ENCODE peak calls at places on chromosomes 1 and 21, in five cellular contexts. Z is lower leg skin, L is omental fat pad, F is AG09309, U is K562. Y is an unnamed sample.

GRCh38 chr1:27428316-27429028 is 36.0 kb downstream of the GPR3 start:
- DNase-seq in Z (no peak), L (no peak), F (no peak), U (peak), Y (no peak)

GRCh38 chr21:46667735-46668380 is 32.4 kb downstream of the PRMT2 start:
- DNase-seq in Z (no peak), L (no peak), F (no peak), U (no peak), Y (no peak)

GRCh38 chr21:16476056-16476850 is 746.5 kb downstream of the USP25 start:
- DNase-seq in Z (no peak), L (no peak), F (no peak), U (no peak), Y (no peak)

GRCh38 chr1:208036177-208036808 is 125.4 kb upstream of the CD34 start:
- DNase-seq in Z (no peak), L (no peak), F (no peak), U (peak), Y (no peak)

GRCh38 chr1:8348777-8349472 is 31.0 kb downstream of the SLC45A1 start:
- DNase-seq in Z (peak), L (peak), F (no peak), U (peak), Y (peak)

GRCh38 chr1:21944261-21945074 is 7.4 kb upstream of the HSPG2 start:
- DNase-seq in Z (no peak), L (no peak), F (no peak), U (no peak), Y (no peak)

GRCh38 chr1:147771216-147772125 is 11.1 kb upstream of the GJA5 start:
- DNase-seq in Z (no peak), L (no peak), F (no peak), U (no peak), Y (no peak)

GRCh38 chr21:20997308-20997632 is 939 bp upstream of the NCAM2 start:
- DNase-seq in Z (no peak), L (no peak), F (no peak), U (no peak), Y (no peak)

GRCh38 chr1:84164567-84165021 is 20.5 kb downstream of the PRKACB start:
- DNase-seq in Z (no peak), L (no peak), F (no peak), U (no peak), Y (no peak)

GRCh38 chr1:98051065-98051675 is 130.3 kb upstream of the DPYD start:
- DNase-seq in Z (peak), L (peak), F (no peak), U (peak), Y (peak)

GRCh38 chr1:41622402-41622801 is 137.9 kb upstream of the EDN2 start:
- DNase-seq in Z (no peak), L (no peak), F (peak), U (no peak), Y (no peak)

GRCh38 chr1:211833174-211833820 is 2.7 kb upstream of the LPGAT1 start:
- DNase-seq in Z (no peak), L (no peak), F (no peak), U (no peak), Y (no peak)

GRCh38 chr21:41482321-41482720 is 25.6 kb downstream of the TMPRSS2 start:
- DNase-seq in Z (no peak), L (no peak), F (no peak), U (no peak), Y (no peak)

GRCh38 chr1:190633488-190633887 is 155.8 kb upstream of the BRINP3 start:
- DNase-seq in Z (no peak), L (no peak), F (no peak), U (no peak), Y (no peak)

GRCh38 chr1:8448906-8449661 is 131.2 kb downstream of the SLC45A1 start:
- DNase-seq in Z (no peak), L (no peak), F (no peak), U (no peak), Y (no peak)

GRCh38 chr1:38598118-38598517 is 261.5 kb downstream of the RRAGC start:
- DNase-seq in Z (no peak), L (no peak), F (no peak), U (no peak), Y (no peak)

GRCh38 chr1:60251426-60251825 is 177.9 kb upstream of the C1orf87 start:
- DNase-seq in Z (no peak), L (no peak), F (no peak), U (no peak), Y (no peak)

GRCh38 chr1:10908266-10908665 is 104.2 kb upstream of the TARDBP start:
- DNase-seq in Z (no peak), L (no peak), F (no peak), U (no peak), Y (no peak)

GRCh38 chr21:45088729-45089128 is 14.3 kb downstream of the ADARB1 start:
- DNase-seq in Z (no peak), L (no peak), F (no peak), U (no peak), Y (no peak)

GRCh38 chr1:229068266-229069043 is 202.5 kb upstream of the RAB4A start:
- DNase-seq in Z (no peak), L (no peak), F (no peak), U (no peak), Y (peak)

GRCh38 chr1:228087771-228088251 is 5.3 kb downstream of the ARF1 start:
- DNase-seq in Z (no peak), L (no peak), F (peak), U (no peak), Y (peak)

GRCh38 chr1:230103341-230104173 is 36.5 kb downstream of the GALNT2 start:
- DNase-seq in Z (no peak), L (no peak), F (no peak), U (no peak), Y (no peak)

GRCh38 chr1:235558783-235559182 is 54.5 kb upstream of the B3GALNT2 start:
- DNase-seq in Z (no peak), L (no peak), F (no peak), U (no peak), Y (no peak)

GRCh38 chr1:17348593-17349234 is 23.3 kb upstream of the PADI6 start:
- DNase-seq in Z (peak), L (no peak), F (no peak), U (no peak), Y (no peak)

GRCh38 chr21:33078907-33079582 is 9.1 kb downstream of the OLIG1 start:
- DNase-seq in Z (peak), L (no peak), F (no peak), U (peak), Y (peak)

GRCh38 chr1:2980849-2981248 is 40.4 kb upstream of the ACTRT2 start:
- DNase-seq in Z (peak), L (no peak), F (no peak), U (no peak), Y (peak)

GRCh38 chr1:154304664-154305337 is 16.1 kb upstream of the AQP10 start:
- DNase-seq in Z (no peak), L (no peak), F (no peak), U (no peak), Y (no peak)

GRCh38 chr1:65719391-65719790 is 73.3 kb upstream of the PDE4B start:
- DNase-seq in Z (no peak), L (no peak), F (no peak), U (no peak), Y (no peak)

GRCh38 chr1:65722461-65722860 is 70.2 kb upstream of the PDE4B start:
- DNase-seq in Z (no peak), L (no peak), F (no peak), U (no peak), Y (no peak)

GRCh38 chr1:65717815-65718454 is 74.8 kb upstream of the PDE4B start:
- DNase-seq in Z (no peak), L (no peak), F (peak), U (no peak), Y (no peak)
- TF ChIP-seq CTCF in Z (no peak), L (no peak), F (peak), U (peak), Y (no peak)

GRCh38 chr1:203777596-203777995 is 12.6 kb downstream of the LAX1 start:
- DNase-seq in Z (no peak), L (no peak), F (no peak), U (no peak), Y (no peak)

GRCh38 chr1:203772836-203773235 is 7.9 kb downstream of the LAX1 start:
- DNase-seq in Z (no peak), L (no peak), F (no peak), U (no peak), Y (no peak)

GRCh38 chr1:203778789-203779188 is 13.8 kb downstream of the LAX1 start:
- DNase-seq in Z (no peak), L (no peak), F (no peak), U (no peak), Y (no peak)

GRCh38 chr1:203771901-203772301 is 6.9 kb downstream of the LAX1 start:
- DNase-seq in Z (no peak), L (no peak), F (no peak), U (no peak), Y (no peak)

DNA sequence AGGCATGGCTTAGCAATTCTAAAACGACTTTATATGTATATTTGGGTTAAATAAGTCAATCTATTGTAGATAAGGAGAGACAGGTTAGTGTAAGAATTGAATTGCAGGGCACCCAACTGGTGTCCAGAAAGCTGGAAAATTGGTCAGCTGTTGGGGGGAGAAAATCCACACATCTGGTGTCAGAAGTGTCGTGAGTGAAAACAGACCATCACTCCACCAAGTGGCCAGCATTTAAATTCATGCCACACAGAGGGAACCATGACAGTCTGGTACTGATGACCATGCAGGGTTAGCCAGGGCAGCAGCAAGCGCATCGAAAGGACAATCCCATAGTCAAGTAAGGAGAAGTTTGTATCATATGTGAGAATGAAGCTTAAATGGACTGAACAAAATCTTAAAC is 11.7 kb downstream of the LAX1 start:
- DNase-seq in Z (no peak), L (no peak), F (no peak), U (no peak), Y (no peak)
- TF ChIP-seq CTCF in Z (no peak), L (no peak), F (no peak), U (peak), Y (no peak)

DNA sequence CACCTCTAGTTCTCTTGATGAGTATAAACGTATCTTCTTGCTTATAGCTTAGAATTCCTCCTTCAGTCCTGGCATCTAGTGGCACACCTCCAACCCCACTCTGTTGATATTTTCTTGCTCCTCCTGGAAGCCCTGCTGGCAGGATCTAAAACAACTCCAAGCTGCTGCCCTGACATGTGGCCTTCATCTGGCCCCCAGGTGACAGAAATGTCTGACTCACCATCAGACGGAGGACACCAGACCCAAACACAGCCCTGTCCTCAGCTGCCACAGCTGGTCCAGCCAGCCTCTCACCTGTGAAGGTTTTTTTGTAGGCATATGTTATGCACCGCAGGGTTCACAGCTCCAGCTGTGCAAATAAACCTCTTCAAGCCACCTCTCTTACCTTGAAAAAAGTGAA is 53.4 kb downstream of the KRTAP19-8 start:
- DNase-seq in Z (no peak), L (no peak), F (no peak), U (no peak), Y (no peak)
- TF ChIP-seq CTCF in Z (no peak), L (no peak), F (no peak), U (no peak), Y (no peak)

GRCh38 chr1:173210273-173210672 is 3.1 kb upstream of the TNFSF4 start:
- DNase-seq in Z (no peak), L (no peak), F (no peak), U (no peak), Y (no peak)

GRCh38 chr1:173212952-173213491 is 5.9 kb upstream of the TNFSF4 start:
- DNase-seq in Z (no peak), L (no peak), F (no peak), U (no peak), Y (no peak)

GRCh38 chr1:173208868-173209267 is 1.7 kb upstream of the TNFSF4 start:
- DNase-seq in Z (no peak), L (no peak), F (no peak), U (no peak), Y (no peak)

GRCh38 chr1:173210716-173211231 is 3.6 kb upstream of the TNFSF4 start:
- DNase-seq in Z (no peak), L (no peak), F (no peak), U (no peak), Y (no peak)

GRCh38 chr1:173213665-173214064 is 6.5 kb upstream of the TNFSF4 start:
- DNase-seq in Z (no peak), L (no peak), F (no peak), U (no peak), Y (no peak)
- TF ChIP-seq CTCF in Z (no peak), L (no peak), F (no peak), U (no peak), Y (no peak)

GRCh38 chr1:24421502-24421901 is 5.9 kb downstream of the NIPAL3 start:
- DNase-seq in Z (no peak), L (no peak), F (no peak), U (no peak), Y (no peak)
- TF ChIP-seq CTCF in Z (no peak), L (no peak), F (no peak), U (peak), Y (no peak)

DNA sequence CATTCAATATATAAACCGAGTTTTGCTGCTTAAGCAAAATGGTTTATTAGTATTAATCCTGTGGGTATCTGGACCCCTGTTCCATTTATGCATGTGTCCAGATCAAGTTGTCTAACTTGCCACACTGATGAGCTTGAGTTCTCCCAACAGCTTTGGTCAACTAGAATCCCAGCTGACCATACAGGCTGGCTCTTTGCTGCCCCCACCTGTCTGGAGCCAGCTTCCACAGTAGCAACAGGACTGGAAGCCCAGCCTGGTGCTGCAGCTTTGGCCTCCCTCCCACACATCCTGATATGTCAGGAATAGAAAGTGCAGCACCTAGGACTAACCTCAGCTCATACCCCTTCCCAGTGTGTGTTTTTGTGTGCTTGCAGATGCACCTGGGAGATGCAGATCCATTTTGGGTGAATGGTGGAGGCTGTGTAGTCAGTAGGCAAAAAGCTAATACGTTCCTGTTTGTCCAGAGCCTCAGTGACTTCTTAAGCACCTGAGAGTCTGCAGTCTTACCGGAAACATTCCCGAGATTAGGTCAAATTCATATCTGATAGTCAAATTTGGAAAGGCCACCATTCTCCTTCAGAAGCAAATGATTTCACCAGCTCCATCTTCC is 40.9 kb upstream of the BEND5 start:
- DNase-seq in Z (no peak), L (no peak), F (peak), U (peak), Y (no peak)
- TF ChIP-seq CTCF in Z (no peak), L (no peak), F (peak), U (peak), Y (peak)